ENCODE peak calls at places on chromosomes 4 and X, in four cellular contexts. N is AG04449, H is Kasumi-1, K is ELR. O is an unnamed sample.

GRCh38 chr4:114659386-114660008 is 60.9 kb downstream of the UGT8 start:
- DNase-seq in N (peak; percentile 1), H (peak; percentile 80), K (peak; percentile 57), O (peak; percentile 52)

GRCh38 chrX:2707334-2707760 is 16.3 kb downstream of the CD99 start:
- DNase-seq in N (peak; percentile 76), H (no peak), K (peak; percentile 96), O (peak; percentile 85)

GRCh38 chr4:104424368-104424921 is 70.2 kb downstream of the CXXC4 start:
- DNase-seq in N (no peak), H (no peak), K (no peak), O (no peak)

GRCh38 chr4:185343726-185344581 is 51.8 kb downstream of the LRP2BP start:
- DNase-seq in N (peak; percentile 29), H (no peak), K (peak; percentile 17), O (no peak)

GRCh38 chrX:112113460-112113859 is 30.9 kb upstream of the TRPC5 start:
- DNase-seq in N (no peak), H (no peak), K (no peak), O (no peak)

GRCh38 chrX:1435241-1435900 is 17.3 kb downstream of the ASMTL start:
- DNase-seq in N (no peak), H (no peak), K (no peak), O (no peak)

GRCh38 chrX:147848009-147848408 is 63.7 kb upstream of the FMR1 start:
- DNase-seq in N (no peak), H (no peak), K (no peak), O (no peak)

GRCh38 chrX:100368167-100368566 is 41.9 kb downstream of the PCDH19 start:
- DNase-seq in N (no peak), H (peak; percentile 7), K (peak; percentile 0), O (peak; percentile 1)

GRCh38 chr4:26355392-26356052 is 34.7 kb downstream of the RBPJ start:
- DNase-seq in N (no peak), H (no peak), K (no peak), O (no peak)

GRCh38 chr4:154640999-154641398 is 28.5 kb upstream of the FGG start:
- DNase-seq in N (no peak), H (no peak), K (no peak), O (no peak)

GRCh38 chrX:102516314-102516936 is at the start of gene TMSB15A:
- DNase-seq in N (no peak), H (peak; percentile 23), K (peak; percentile 52), O (peak; percentile 73)

GRCh38 chr4:114225462-114225861 is 246.0 kb upstream of the ARSJ start:
- DNase-seq in N (no peak), H (no peak), K (no peak), O (no peak)

GRCh38 chr4:109294006-109294405 is 8.5 kb downstream of the COL25A1 start:
- DNase-seq in N (no peak), H (peak; percentile 74), K (peak; percentile 39), O (peak; percentile 15)

GRCh38 chr4:52904421-52904820 is 42.3 kb downstream of the RASL11B start:
- DNase-seq in N (no peak), H (no peak), K (no peak), O (no peak)

GRCh38 chr4:78337216-78337615 is 214.4 kb upstream of the ANXA3 start:
- DNase-seq in N (no peak), H (no peak), K (no peak), O (no peak)

GRCh38 chr4:151824647-151825046 is 63.8 kb upstream of the GATB start:
- DNase-seq in N (no peak), H (no peak), K (no peak), O (no peak)

GRCh38 chrX:341541-342101 is 23.0 kb upstream of the GTPBP6 start:
- DNase-seq in N (no peak), H (no peak), K (no peak), O (no peak)

GRCh38 chr4:16439003-16439402 is 212.7 kb upstream of the TAPT1 start:
- DNase-seq in N (peak; percentile 45), H (no peak), K (peak; percentile 9), O (no peak)

GRCh38 chrX:12894074-12894691 is 12.2 kb upstream of the TLR8 start:
- DNase-seq in N (no peak), H (peak; percentile 15), K (peak; percentile 45), O (peak; percentile 5)

GRCh38 chrX:149979126-149979644 is 40.9 kb upstream of the EOLA2 start:
- DNase-seq in N (no peak), H (no peak), K (no peak), O (no peak)

GRCh38 chrX:17792842-17793241 is 55.5 kb downstream of the SCML1 start:
- DNase-seq in N (no peak), H (no peak), K (no peak), O (no peak)

GRCh38 chr4:78311306-78311705 is 240.3 kb upstream of the ANXA3 start:
- DNase-seq in N (no peak), H (no peak), K (no peak), O (no peak)

GRCh38 chr4:129899849-129900248 is 803.9 kb downstream of the C4orf33 start:
- DNase-seq in N (no peak), H (no peak), K (no peak), O (no peak)

GRCh38 chr4:89314291-89314690 is 6.7 kb upstream of the GPRIN3 start:
- DNase-seq in N (no peak), H (no peak), K (no peak), O (no peak)

GRCh38 chr4:141788169-141788915 is 152.0 kb downstream of the IL15 start:
- DNase-seq in N (no peak), H (no peak), K (no peak), O (no peak)

GRCh38 chr4:112567536-112567935 is 51.6 kb upstream of the NEUROG2 start:
- DNase-seq in N (no peak), H (no peak), K (no peak), O (no peak)

GRCh38 chrX:82230013-82230412 is 1028.1 kb downstream of the SH3BGRL start:
- DNase-seq in N (no peak), H (peak; percentile 11), K (no peak), O (no peak)

GRCh38 chrX:16807976-16808542 is 21.8 kb downstream of the TXLNG start:
- DNase-seq in N (no peak), H (no peak), K (peak; percentile 62), O (no peak)